ENCODE peak calls at places on chromosomes 4 and X, in nine cellular contexts. O is SJSA1; V is CD4-positive, alpha-beta memory T cell; B is mammary epithelial cell; I is Peyer's patch; X is right atrium auricular region; Z is psoas muscle; P is pancreas; E is CD8-positive, alpha-beta memory T cell. F is an unnamed sample.
A peak's percentile ranks its signal among the peaks of the same experiment; 100 is the strongest.

GRCh38 chr4:13102344-13102743 is 381.8 kb downstream of the RAB28 start:
- DNase-seq in E (no peak), Z (no peak), B (no peak), P (no peak), I (no peak), O (no peak), X (no peak), V (no peak), F (no peak)

GRCh38 chr4:153705743-153706468 is 21.8 kb downstream of the TLR2 start:
- DNase-seq in B (no peak), Z (no peak), P (no peak), V (no peak), I (no peak), E (no peak), X (no peak), O (no peak), F (no peak)

GRCh38 chrX:66150188-66150587 is 13.9 kb upstream of the HEPH start:
- DNase-seq in V (no peak), X (no peak), Z (no peak), I (no peak), E (no peak), P (no peak), O (no peak), B (peak; percentile 2), F (no peak)

GRCh38 chr4:5824635-5825034 is 68.3 kb downstream of the CRMP1 start:
- DNase-seq in X (no peak), P (no peak), O (no peak), I (no peak), B (peak; percentile 18), E (no peak), V (no peak), Z (no peak), F (no peak)

GRCh38 chrX:143632625-143633387 is 3.1 kb downstream of the SLITRK4 start:
- DNase-seq in E (no peak), V (no peak), P (no peak), O (no peak), I (no peak), Z (no peak), X (no peak), B (no peak), F (no peak)

GRCh38 chrX:6990552-6991193 is 156.8 kb upstream of the STS start:
- DNase-seq in I (no peak), Z (no peak), X (no peak), O (no peak), B (no peak), P (no peak), E (no peak), V (no peak), F (peak; percentile 34)

GRCh38 chr4:46975841-46976551 is 17.4 kb downstream of the GABRA4 start:
- DNase-seq in V (no peak), B (no peak), I (no peak), O (no peak), P (no peak), Z (no peak), E (no peak), X (no peak), F (no peak)

GRCh38 chr4:153542131-153542530 is 76.0 kb downstream of the TMEM131L start:
- DNase-seq in E (no peak), X (no peak), V (no peak), I (no peak), B (no peak), O (no peak), P (no peak), Z (no peak), F (no peak)

GRCh38 chr4:15868065-15868464 is 70.5 kb downstream of the FGFBP1 start:
- DNase-seq in B (no peak), X (no peak), E (no peak), V (no peak), P (no peak), Z (no peak), O (no peak), I (no peak), F (no peak)

GRCh38 chr4:82591592-82591991 is 29.8 kb upstream of the TMEM150C start:
- DNase-seq in X (no peak), P (no peak), I (no peak), Z (no peak), B (no peak), O (no peak), E (no peak), V (no peak), F (no peak)

GRCh38 chr4:99300934-99301333 is 10.1 kb upstream of the ADH1A start:
- DNase-seq in P (peak; percentile 57), E (no peak), O (no peak), I (no peak), B (peak; percentile 56), X (peak; percentile 94), V (no peak), Z (peak; percentile 82), F (peak; percentile 73)

GRCh38 chr4:64967286-64967685 is 558.0 kb upstream of the TECRL start:
- DNase-seq in V (no peak), Z (no peak), I (no peak), X (no peak), P (no peak), O (no peak), B (no peak), E (no peak), F (no peak)

DNA sequence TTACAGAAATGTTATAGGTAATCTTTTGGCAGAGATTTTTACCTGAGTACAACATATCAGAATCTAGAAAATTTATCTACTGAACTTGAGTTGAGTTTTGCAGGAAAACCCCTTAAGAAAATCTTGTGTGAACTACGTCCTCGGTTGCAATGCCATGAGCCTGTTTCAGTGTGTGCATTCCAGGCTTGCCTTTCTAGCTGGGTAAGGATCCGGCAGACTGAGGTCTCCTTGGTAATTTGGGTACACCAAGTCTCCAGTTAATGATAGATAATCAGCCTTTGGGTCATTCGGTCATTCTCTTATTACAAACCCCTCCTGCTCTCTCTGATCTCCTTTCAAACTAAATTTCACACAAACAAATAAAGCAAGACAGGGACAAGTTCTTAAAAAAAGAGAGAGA is 5.9 kb upstream of the HAND2 start:
- DNase-seq in Z (no peak), P (no peak), E (no peak), X (no peak), I (no peak), O (no peak), B (no peak), V (no peak), F (no peak)
- H3K27me3 ChIP-seq in Z (peaks cover 37% of the 10 kb centered on the region), P (peaks cover 16% of the 10 kb centered on the region), E (peaks cover 73% of the 10 kb centered on the region), X (no peaks in the 10 kb centered on the region), I (peaks cover 1% of the 10 kb centered on the region), O (peaks cover 63% of the 10 kb centered on the region), B (peaks cover 67% of the 10 kb centered on the region), V (peaks cover 88% of the 10 kb centered on the region), F (peaks cover 99% of the 10 kb centered on the region)

GRCh38 chr4:374298-375160 is 36.9 kb downstream of the ZNF141 start:
- DNase-seq in O (no peak), Z (no peak), E (no peak), X (no peak), I (no peak), P (no peak), B (no peak), V (no peak), F (no peak)
- H3K4me3 ChIP-seq in O (no peak overlapping the region), Z (no peak overlapping the region), E (peak overlapping the region; percentile 20), X (no peak overlapping the region), I (no peak overlapping the region), P (no peak overlapping the region), B (no peak overlapping the region), V (peak overlapping the region; percentile 35), F (no peak overlapping the region)

GRCh38 chr4:8271821-8272220 is 2.3 kb downstream of the HTRA3 start:
- DNase-seq in B (no peak), X (no peak), V (no peak), E (no peak), P (no peak), Z (no peak), O (no peak), I (no peak), F (no peak)
- H3K4me1 ChIP-seq in B (peaks cover 5% of the 10 kb centered on the region), X (peaks cover 71% of the 10 kb centered on the region), V (no peaks in the 10 kb centered on the region), E (no peaks in the 10 kb centered on the region), P (no peaks in the 10 kb centered on the region), Z (peaks cover 42% of the 10 kb centered on the region), O (no peaks in the 10 kb centered on the region), I (no peaks in the 10 kb centered on the region), F (peaks cover 80% of the 10 kb centered on the region)

DNA sequence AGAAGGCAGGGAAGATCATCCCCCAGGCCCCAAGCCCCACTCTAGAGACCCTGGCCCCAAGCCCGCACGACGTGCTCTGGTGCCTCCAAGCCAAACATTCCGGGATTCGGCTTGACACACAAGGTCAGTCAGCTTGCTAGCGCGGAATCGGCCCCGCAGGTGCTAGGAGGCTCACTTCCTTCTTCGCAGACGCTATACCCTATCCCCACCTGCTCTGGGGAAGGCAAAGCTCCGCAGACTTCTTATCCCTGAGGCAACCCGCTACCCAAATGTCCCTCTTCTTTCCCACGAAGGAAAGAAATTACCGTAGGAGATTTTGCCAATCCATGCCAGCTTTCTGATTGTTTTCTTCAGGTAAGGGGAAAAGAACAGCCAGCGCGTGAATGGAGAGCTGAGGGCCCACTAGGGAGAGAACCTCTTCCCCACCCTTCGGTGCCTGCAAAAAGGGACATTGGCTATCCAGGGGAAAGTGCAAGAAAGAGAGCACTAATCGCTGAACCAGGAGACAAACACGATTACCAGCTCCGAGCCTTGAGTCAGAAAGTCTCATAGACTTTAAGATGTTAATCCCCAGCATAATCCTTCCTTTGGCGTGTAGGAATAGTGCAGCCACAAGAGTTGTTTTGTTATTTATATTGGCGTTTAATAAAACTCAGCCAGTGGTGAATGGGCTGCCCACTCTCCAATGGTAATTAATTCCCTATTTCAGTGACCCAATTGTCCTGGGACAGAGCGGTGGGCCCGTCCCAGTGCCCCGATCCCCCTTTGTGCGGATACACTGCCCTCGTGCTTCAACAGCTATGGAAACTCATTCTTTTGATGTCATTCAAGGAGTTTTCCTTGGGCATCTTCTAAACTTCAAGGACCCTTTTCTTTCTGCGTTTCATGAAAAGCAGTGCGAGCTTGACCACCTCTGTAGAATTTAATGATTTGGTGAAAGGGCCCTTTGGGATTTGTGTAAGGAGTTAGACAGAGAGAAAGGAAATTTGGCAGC is 5.4 kb upstream of the NEUROG2 start:
- DNase-seq in P (no peak), B (no peak), O (no peak), I (peak; percentile 44), E (no peak), X (no peak), Z (no peak), V (no peak), F (no peak)
- H3K27me3 ChIP-seq in P (peaks cover 41% of the 10 kb centered on the region), B (peaks cover 37% of the 10 kb centered on the region), O (peaks cover 43% of the 10 kb centered on the region), I (peaks cover 4% of the 10 kb centered on the region), E (peaks cover 75% of the 10 kb centered on the region), X (peaks cover 76% of the 10 kb centered on the region), Z (peaks cover 45% of the 10 kb centered on the region), V (peaks cover 67% of the 10 kb centered on the region), F (peaks cover 86% of the 10 kb centered on the region)

F was measured in left lung.